ENCODE peak calls at places on chromosomes 16 and 17, in four cellular contexts. C is K562, S is GM12878, Q is H1. D is an unnamed sample.

GRCh38 chr17:20205609-20206008 is 196.4 kb downstream of the SPECC1 start:
- DNase-seq in C (no peak), S (no peak), Q (no peak), D (no peak)

GRCh38 chr16:89019511-89019910 is 42.5 kb upstream of the CBFA2T3 start:
- DNase-seq in C (no peak), Q (no peak), S (no peak), D (no peak)

GRCh38 chr17:50882851-50883250 is 16.7 kb upstream of the TOB1 start:
- DNase-seq in S (no peak), Q (no peak), C (no peak), D (no peak)

GRCh38 chr16:28264656-28265055 is 27.7 kb upstream of the SBK1 start:
- DNase-seq in Q (no peak), C (peak; percentile 62), S (no peak), D (no peak)

GRCh38 chr16:7185689-7186088 is 147.0 kb upstream of the RBFOX1 start:
- DNase-seq in C (peak; percentile 5), S (no peak), Q (no peak), D (peak; percentile 71)

GRCh38 chr17:1108810-1109605 is 70.8 kb downstream of the ABR start:
- DNase-seq in C (no peak), Q (no peak), S (no peak), D (no peak)

GRCh38 chr16:57863434-57864160 is 61.3 kb upstream of the KIFC3 start:
- DNase-seq in S (no peak), Q (peak; percentile 49), C (no peak), D (peak; percentile 68)

GRCh38 chr16:84597518-84598390 is 20.1 kb downstream of the COTL1 start:
- DNase-seq in C (no peak), S (no peak), Q (no peak), D (no peak)

GRCh38 chr16:67966549-67967182 is 1.8 kb downstream of the SLC12A4 start:
- DNase-seq in C (peak; percentile 62), S (no peak), Q (no peak), D (peak; percentile 65)

GRCh38 chr17:64178011-64178825 is 48.3 kb upstream of the ERN1 start:
- DNase-seq in Q (no peak), C (no peak), S (no peak), D (peak; percentile 90)

GRCh38 chr17:77434136-77435114 is 293.7 kb downstream of the SEC14L1 start:
- DNase-seq in S (no peak), Q (no peak), C (no peak), D (no peak)

GRCh38 chr17:34671191-34671590 is 91.8 kb downstream of the TMEM132E start:
- DNase-seq in S (no peak), C (no peak), Q (no peak), D (no peak)

GRCh38 chr17:13740692-13741091 is 139.0 kb upstream of the HS3ST3A1 start:
- DNase-seq in C (no peak), Q (no peak), S (no peak), D (no peak)

GRCh38 chr17:33200587-33200986 is 92.5 kb downstream of the ASIC2 start:
- DNase-seq in Q (no peak), C (peak; percentile 30), S (no peak), D (no peak)

GRCh38 chr17:44004761-44005526 is 522 bp downstream of the NAGS start:
- DNase-seq in Q (no peak), S (no peak), C (no peak), D (no peak)

GRCh38 chr17:19904924-19905323 is 37.2 kb upstream of the ULK2 start:
- DNase-seq in S (no peak), C (no peak), Q (no peak), D (no peak)

GRCh38 chr16:88803264-88803987 is at the start of gene CDT1:
- DNase-seq in C (peak; percentile 96), Q (no peak), S (no peak), D (peak; percentile 65)

GRCh38 chr17:75404739-75405364 is 626 bp downstream of the GRB2 start:
- DNase-seq in Q (no peak), C (peak; percentile 51), S (no peak), D (no peak)

GRCh38 chr17:38336838-38337237 is 6.9 kb downstream of the GPR179 start:
- DNase-seq in Q (no peak), S (no peak), C (no peak), D (no peak)

GRCh38 chr16:87657621-87658192 is 55.4 kb downstream of the JPH3 start:
- DNase-seq in S (no peak), Q (peak; percentile 39), C (peak; percentile 35), D (peak; percentile 40)

GRCh38 chr17:38701504-38702165 is 3.4 kb upstream of the MLLT6 start:
- DNase-seq in Q (no peak), C (peak; percentile 50), S (peak; percentile 86), D (peak; percentile 49)

GRCh38 chr16:117381-118365 is 20.8 kb downstream of the NPRL3 start:
- DNase-seq in Q (peak; percentile 58), C (peak; percentile 73), S (no peak), D (peak; percentile 48)

GRCh38 chr17:77189148-77189547 is 48.4 kb downstream of the SEC14L1 start:
- DNase-seq in C (no peak), Q (no peak), S (peak; percentile 64), D (no peak)

GRCh38 chr16:86491643-86492030 is 18.7 kb upstream of the FOXF1 start:
- DNase-seq in S (no peak), C (no peak), Q (no peak), D (no peak)

GRCh38 chr17:61398721-61399130 is 917 bp upstream of the TBX2 start:
- DNase-seq in Q (no peak), S (no peak), C (no peak), D (no peak)

GRCh38 chr17:29590979-29591736 is 1.7 kb upstream of the GIT1 start:
- DNase-seq in S (no peak), Q (no peak), C (peak; percentile 58), D (peak; percentile 58)

GRCh38 chr17:9002610-9003354 is 18.5 kb upstream of the NTN1 start:
- DNase-seq in S (no peak), C (no peak), Q (no peak), D (no peak)

GRCh38 chr17:35074711-35075707 is 11.5 kb upstream of the RFFL start:
- DNase-seq in C (no peak), Q (no peak), S (no peak), D (peak; percentile 85)

DNA sequence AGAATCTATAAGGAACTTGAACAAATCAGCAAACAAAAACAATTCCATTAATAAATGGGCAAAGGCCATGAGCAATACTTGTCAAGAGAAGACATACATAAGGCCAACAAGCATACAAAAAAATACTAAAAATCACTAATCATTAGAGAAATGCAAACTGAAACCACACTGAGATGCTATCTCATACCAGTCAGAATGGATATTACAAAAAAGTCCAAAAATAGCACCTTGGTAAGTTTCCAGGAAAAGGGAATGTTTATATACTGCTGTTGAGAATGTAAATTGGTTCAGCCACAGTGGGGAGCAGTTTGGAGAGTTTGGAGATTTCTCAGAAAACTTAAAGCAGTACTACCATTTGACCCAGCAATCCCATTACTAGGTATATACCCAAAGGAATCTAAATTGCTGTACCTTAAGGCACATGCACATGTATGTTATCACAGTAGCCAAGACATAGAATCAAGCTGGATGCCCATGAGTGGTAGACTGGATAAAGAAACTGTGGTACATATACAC is 467.7 kb downstream of the CDH11 start:
- DNase-seq in S (no peak), Q (no peak), C (no peak), D (no peak)
- TF ChIP-seq CBX5 in S (no peak), Q (no peak), C (no peak), D (no peak)

GRCh38 chr16:66483689-66484452 is 56.8 kb downstream of the BEAN1 start:
- DNase-seq in C (peak; percentile 90), Q (peak; percentile 69), S (no peak), D (peak; percentile 69)
- TF ChIP-seq POLR2A in C (no peak), Q (no peak), S (no peak), D (no peak)

DNA sequence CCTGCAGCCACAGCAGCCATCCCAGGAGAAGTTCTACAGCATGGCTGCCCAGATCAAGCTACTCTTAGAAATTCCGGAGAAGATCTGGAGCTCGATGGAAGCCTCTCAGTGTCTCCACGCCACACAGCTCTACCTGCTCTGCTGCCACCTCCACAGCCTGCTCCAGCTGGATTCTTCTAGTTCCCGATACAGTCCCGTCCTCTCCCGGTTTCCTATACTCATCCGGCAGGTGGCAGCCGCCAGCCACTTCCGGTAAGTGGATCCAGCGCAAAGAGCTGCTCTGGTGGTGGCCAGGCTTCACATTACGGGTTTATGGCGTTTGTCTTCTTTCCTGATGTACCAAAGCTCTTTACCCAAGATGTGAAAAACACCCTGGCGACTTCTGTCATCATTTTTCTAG is 3.6 kb downstream of the COG1 start:
- DNase-seq in Q (no peak), S (no peak), C (no peak), D (no peak)
- TF ChIP-seq SP1 in Q (no peak), S (no peak), C (no peak), D (no peak)

GRCh38 chr17:46802831-46803230 is 15.7 kb downstream of the WNT3 start:
- DNase-seq in S (no peak), C (no peak), Q (no peak), D (no peak)
- TF ChIP-seq CBX5 in S (no peak), C (no peak), Q (no peak), D (no peak)

GRCh38 chr17:74134991-74135390 is 68.5 kb upstream of the RPL38 start:
- DNase-seq in Q (no peak), S (no peak), C (no peak), D (no peak)
- TF ChIP-seq POLR2A in Q (no peak), S (no peak), C (no peak), D (no peak)

GRCh38 chr17:46194393-46195216 is 1.4 kb upstream of the KANSL1 start:
- DNase-seq in Q (no peak), S (peak; percentile 89), C (peak; percentile 45), D (no peak)
- TF ChIP-seq SP1 in Q (no peak), S (peak; percentile 81), C (peak; percentile 17), D (no peak)

D was measured in HepG2.